ENCODE peak calls at places on chromosomes 6 and 20, in four cellular contexts. U, X, H and L are unnamed samples.

GRCh38 chr20:34522969-34523871 is 7.0 kb downstream of the DYNLRB1 start:
- DNase-seq in U (no peak), X (peak; percentile 70), H (peak; percentile 49), L (no peak)

GRCh38 chr6:148231572-148231971 is 111.1 kb upstream of the SASH1 start:
- DNase-seq in U (no peak), X (no peak), H (no peak), L (no peak)

GRCh38 chr6:97095466-97095865 is 170.9 kb downstream of the KLHL32 start:
- DNase-seq in U (no peak), X (no peak), H (no peak), L (no peak)

GRCh38 chr6:142387997-142388815 is 86.4 kb downstream of the ADGRG6 start:
- DNase-seq in U (no peak), X (peak; percentile 74), H (no peak), L (no peak)

GRCh38 chr20:56285496-56285895 is 37.0 kb downstream of the MC3R start:
- DNase-seq in U (no peak), X (no peak), H (no peak), L (no peak)

GRCh38 chr6:14228571-14228970 is 111.0 kb downstream of the CD83 start:
- DNase-seq in U (no peak), X (no peak), H (no peak), L (no peak)

GRCh38 chr6:105051941-105052471 is 95.1 kb downstream of the LIN28B start:
- DNase-seq in U (no peak), X (no peak), H (no peak), L (no peak)

GRCh38 chr6:36204068-36204753 is 7.7 kb downstream of the BRPF3 start:
- DNase-seq in U (no peak), X (no peak), H (no peak), L (no peak)

GRCh38 chr20:7272512-7272911 is 505.0 kb downstream of the BMP2 start:
- DNase-seq in U (no peak), X (peak; percentile 5), H (no peak), L (no peak)

GRCh38 chr6:132198040-132198439 is 203.2 kb downstream of the MOXD1 start:
- DNase-seq in U (no peak), X (no peak), H (no peak), L (no peak)

GRCh38 chr6:139256087-139256486 is 35.7 kb downstream of the TXLNB start:
- DNase-seq in U (no peak), X (no peak), H (no peak), L (no peak)